ENCODE peak calls at places on chromosomes 13 and 19, in four cellular contexts. One of them, this sample, is unnamed. For H3K4me1, the result is how much of the 10 kb centered on the place peaks cover.

GRCh38 chr19:17376935-17377600 is at the start of gene PLVAP:
- DNase-seq in breast epithelium: no peak
- DNase-seq in stomach: no peak
- DNase-seq in H9: no peak
- DNase-seq in this sample: no peak

GRCh38 chr13:76012091-76012721 is 376.1 kb downstream of the LMO7 start:
- DNase-seq in breast epithelium: no peak
- DNase-seq in stomach: no peak
- DNase-seq in H9: no peak
- DNase-seq in this sample: no peak

GRCh38 chr19:15365264-15365663 is 14.3 kb downstream of the AKAP8 start:
- DNase-seq in breast epithelium: no peak
- DNase-seq in H9: no peak
- DNase-seq in stomach: no peak
- DNase-seq in this sample: no peak

GRCh38 chr19:2648528-2648937 is 54.0 kb downstream of the GNG7 start:
- DNase-seq in breast epithelium: peak
- DNase-seq in H9: peak
- DNase-seq in stomach: peak
- DNase-seq in this sample: no peak

GRCh38 chr19:7769171-7769570 is 6.1 kb downstream of the CLEC4M start:
- DNase-seq in stomach: no peak
- DNase-seq in H9: no peak
- DNase-seq in breast epithelium: no peak
- DNase-seq in this sample: no peak

GRCh38 chr19:31378404-31378803 is 29.2 kb upstream of the TSHZ3 start:
- DNase-seq in H9: no peak
- DNase-seq in stomach: no peak
- DNase-seq in breast epithelium: no peak
- DNase-seq in this sample: no peak

GRCh38 chr19:2308114-2308556 is at the start of gene LINGO3:
- DNase-seq in stomach: no peak
- DNase-seq in H9: no peak
- DNase-seq in breast epithelium: no peak
- DNase-seq in this sample: no peak

GRCh38 chr19:6101291-6101690 is 9.0 kb downstream of the RFX2 start:
- DNase-seq in breast epithelium: no peak
- DNase-seq in H9: no peak
- DNase-seq in stomach: no peak
- DNase-seq in this sample: no peak

GRCh38 chr13:102399791-102400618 is 1.8 kb downstream of the FGF14 start:
- DNase-seq in stomach: no peak
- DNase-seq in breast epithelium: no peak
- DNase-seq in H9: peak
- DNase-seq in this sample: no peak

GRCh38 chr19:850221-850978 is 1.7 kb upstream of the ELANE start:
- DNase-seq in breast epithelium: peak
- DNase-seq in stomach: peak
- DNase-seq in H9: peak
- DNase-seq in this sample: no peak

GRCh38 chr13:65597839-65598818 is 1632.0 kb downstream of the PCDH9 start:
- DNase-seq in stomach: no peak
- DNase-seq in breast epithelium: no peak
- DNase-seq in H9: no peak
- DNase-seq in this sample: no peak

GRCh38 chr13:90453342-90453741 is 894.1 kb upstream of the MIR17HG start:
- DNase-seq in stomach: no peak
- DNase-seq in H9: no peak
- DNase-seq in breast epithelium: no peak
- DNase-seq in this sample: no peak

GRCh38 chr13:101258071-101258470 is 158.2 kb downstream of the NALCN start:
- DNase-seq in H9: peak
- DNase-seq in breast epithelium: no peak
- DNase-seq in stomach: no peak
- DNase-seq in this sample: peak

GRCh38 chr13:93549326-93549855 is 322.8 kb downstream of the GPC6 start:
- DNase-seq in breast epithelium: no peak
- DNase-seq in H9: no peak
- DNase-seq in stomach: no peak
- DNase-seq in this sample: no peak

GRCh38 chr19:42048992-42049391 is 21.0 kb downstream of the GRIK5 start:
- DNase-seq in stomach: no peak
- DNase-seq in H9: no peak
- DNase-seq in breast epithelium: no peak
- DNase-seq in this sample: no peak

GRCh38 chr19:55132453-55133129 is 15.2 kb upstream of the PPP1R12C start:
- DNase-seq in stomach: no peak
- DNase-seq in H9: no peak
- DNase-seq in breast epithelium: no peak
- DNase-seq in this sample: no peak

GRCh38 chr19:58513694-58514563 is 2.1 kb upstream of the SLC27A5 start:
- DNase-seq in breast epithelium: peak
- DNase-seq in H9: peak
- DNase-seq in stomach: peak
- DNase-seq in this sample: peak

GRCh38 chr19:58516964-58517833 is 2.4 kb downstream of the ZBTB45 start:
- DNase-seq in stomach: no peak
- DNase-seq in H9: peak
- DNase-seq in breast epithelium: no peak
- DNase-seq in this sample: no peak

GRCh38 chr19:58516246-58516836 is 3.3 kb downstream of the ZBTB45 start:
- DNase-seq in breast epithelium: no peak
- DNase-seq in stomach: no peak
- DNase-seq in H9: no peak
- DNase-seq in this sample: no peak

GRCh38 chr19:58514564-58515020 is 2.8 kb upstream of the SLC27A5 start:
- DNase-seq in H9: no peak
- DNase-seq in stomach: no peak
- DNase-seq in breast epithelium: no peak
- DNase-seq in this sample: no peak

GRCh38 chr19:58515259-58515658 is 3.5 kb upstream of the SLC27A5 start:
- DNase-seq in stomach: no peak
- DNase-seq in breast epithelium: no peak
- DNase-seq in H9: no peak
- DNase-seq in this sample: no peak
- H3K27ac ChIP-seq in stomach: no peak
- H3K27ac ChIP-seq in breast epithelium: no peak
- H3K27ac ChIP-seq in H9: no peak
- H3K27ac ChIP-seq in this sample: no peak

GRCh38 chr13:49932066-49932465 is 4.1 kb downstream of the SPRYD7 start:
- DNase-seq in H9: no peak
- DNase-seq in breast epithelium: no peak
- DNase-seq in stomach: no peak
- DNase-seq in this sample: no peak
- H3K4me1 ChIP-seq in H9: under half
- H3K4me1 ChIP-seq in breast epithelium: under half
- H3K4me1 ChIP-seq in stomach: under half
- H3K4me1 ChIP-seq in this sample: under half

GRCh38 chr19:13085673-13086072 is 17.0 kb downstream of the LYL1 start:
- DNase-seq in breast epithelium: no peak
- DNase-seq in stomach: no peak
- DNase-seq in H9: no peak
- DNase-seq in this sample: no peak
- H3K27ac ChIP-seq in breast epithelium: peak
- H3K27ac ChIP-seq in stomach: peak
- H3K27ac ChIP-seq in H9: no peak
- H3K27ac ChIP-seq in this sample: no peak

GRCh38 chr13:99353836-99354235 is 46.6 kb upstream of the GPR183 start:
- DNase-seq in breast epithelium: no peak
- DNase-seq in H9: no peak
- DNase-seq in stomach: no peak
- DNase-seq in this sample: no peak

GRCh38 chr13:99355267-99356215 is 48.3 kb upstream of the GPR183 start:
- DNase-seq in breast epithelium: no peak
- DNase-seq in H9: no peak
- DNase-seq in stomach: no peak
- DNase-seq in this sample: no peak

GRCh38 chr13:99356216-99357089 is 49.3 kb upstream of the GPR183 start:
- DNase-seq in breast epithelium: no peak
- DNase-seq in H9: no peak
- DNase-seq in stomach: no peak
- DNase-seq in this sample: no peak

GRCh38 chr13:99352351-99353271 is 45.4 kb upstream of the GPR183 start:
- DNase-seq in H9: no peak
- DNase-seq in stomach: no peak
- DNase-seq in breast epithelium: no peak
- DNase-seq in this sample: no peak

DNA sequence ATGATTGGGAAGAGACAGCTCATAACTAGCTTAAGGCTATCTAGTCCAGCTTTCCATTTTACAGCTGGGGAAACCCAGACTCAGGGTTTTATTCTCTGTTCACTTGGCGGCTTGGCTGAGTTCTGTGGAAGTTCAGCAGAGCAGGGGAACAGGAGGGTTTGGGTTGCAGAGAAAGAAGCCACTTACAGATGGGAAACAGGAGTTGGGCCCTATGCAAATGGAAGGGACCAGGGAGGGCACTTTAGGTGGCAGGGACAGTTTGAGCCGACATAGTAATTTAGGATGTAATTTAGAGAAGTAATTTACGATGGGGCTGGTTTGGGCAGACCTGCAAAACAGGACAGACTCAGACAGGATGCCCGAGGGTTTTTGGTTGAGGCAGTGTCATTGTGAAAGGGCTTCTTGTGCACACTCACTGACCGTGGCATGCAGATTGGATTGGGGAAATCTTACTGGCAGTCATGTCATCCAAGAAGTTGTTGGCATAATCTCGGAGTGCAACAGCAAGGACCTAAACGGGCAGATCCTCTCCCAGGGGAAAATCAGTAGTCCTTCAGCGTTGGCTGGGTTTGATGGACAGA is 47.3 kb upstream of the GPR183 start:
- DNase-seq in stomach: no peak
- DNase-seq in H9: no peak
- DNase-seq in breast epithelium: peak
- DNase-seq in this sample: no peak
- H3K4me1 ChIP-seq in stomach: under half
- H3K4me1 ChIP-seq in H9: under half
- H3K4me1 ChIP-seq in breast epithelium: under half
- H3K4me1 ChIP-seq in this sample: under half

DNA sequence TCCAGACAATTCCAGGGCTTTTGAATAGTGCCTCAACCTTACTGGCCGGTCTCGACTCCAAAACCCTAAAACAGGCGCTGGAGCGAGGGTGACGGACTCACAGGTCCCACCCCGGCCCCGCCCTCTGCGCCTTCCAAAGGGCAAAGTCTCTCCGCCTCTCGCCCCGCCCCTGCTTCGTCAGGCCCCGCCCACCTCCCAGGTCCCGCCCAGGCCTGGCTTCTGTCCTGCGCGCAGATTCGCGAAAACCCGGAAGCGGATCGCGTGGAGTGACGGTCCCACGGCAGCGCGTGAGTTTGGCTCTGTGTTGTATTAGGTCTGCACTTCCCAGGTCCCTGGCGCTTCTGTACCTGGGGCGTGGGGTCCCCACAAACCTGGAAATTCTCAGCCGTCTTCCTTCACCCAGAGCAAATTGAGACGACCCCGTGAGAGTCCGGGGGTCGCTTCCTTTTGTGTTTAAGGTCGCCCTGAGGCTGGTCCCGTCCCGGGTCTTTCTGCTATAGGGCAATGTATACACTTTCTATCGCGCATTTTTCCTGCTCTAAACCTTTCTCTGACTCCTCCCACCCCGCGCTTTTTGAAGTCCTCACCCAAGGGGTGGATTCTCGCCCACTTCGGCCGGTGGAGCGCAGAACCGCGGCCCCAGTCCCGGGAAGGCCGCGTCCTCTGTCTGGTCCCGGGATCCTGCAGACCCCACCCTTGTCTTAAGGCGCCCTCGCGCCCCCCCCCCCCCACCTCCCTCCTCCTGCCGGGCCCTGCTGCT is at the start of gene ZNF813:
- DNase-seq in breast epithelium: peak
- DNase-seq in H9: peak
- DNase-seq in stomach: peak
- DNase-seq in this sample: peak
- H3K27ac ChIP-seq in breast epithelium: peak
- H3K27ac ChIP-seq in H9: no peak
- H3K27ac ChIP-seq in stomach: peak
- H3K27ac ChIP-seq in this sample: no peak

DNA sequence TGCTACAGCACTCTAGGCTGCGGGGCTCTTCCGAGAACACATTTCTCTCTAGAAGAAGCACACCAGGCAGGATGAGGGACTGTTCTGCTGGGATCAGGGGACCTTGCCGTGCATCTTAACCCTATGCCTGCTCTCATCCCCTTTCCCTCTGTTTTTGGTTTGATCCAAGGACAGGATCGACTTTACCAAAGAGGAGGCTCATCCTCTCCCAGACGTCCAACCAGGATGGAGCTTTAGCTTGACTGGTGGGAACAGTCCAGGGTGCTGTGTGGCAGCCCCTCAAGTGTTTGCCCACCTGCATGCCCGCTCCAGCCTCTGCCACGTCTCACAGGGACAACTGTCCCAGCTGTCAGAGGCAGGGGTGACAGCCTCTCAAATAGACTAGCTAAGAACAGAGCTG is 42.3 kb upstream of the KCTD15 start:
- DNase-seq in stomach: no peak
- DNase-seq in H9: no peak
- DNase-seq in breast epithelium: no peak
- DNase-seq in this sample: no peak
- H3K4me1 ChIP-seq in stomach: under half
- H3K4me1 ChIP-seq in H9: under half
- H3K4me1 ChIP-seq in breast epithelium: under half
- H3K4me1 ChIP-seq in this sample: under half

GRCh38 chr13:44231786-44232516 is 141.7 kb upstream of the SERP2 start:
- DNase-seq in breast epithelium: peak
- DNase-seq in stomach: peak
- DNase-seq in H9: peak
- DNase-seq in this sample: peak

GRCh38 chr13:44232729-44233128 is 140.9 kb upstream of the SERP2 start:
- DNase-seq in H9: no peak
- DNase-seq in stomach: no peak
- DNase-seq in breast epithelium: no peak
- DNase-seq in this sample: no peak

GRCh38 chr13:44237276-44237767 is 136.3 kb upstream of the SERP2 start:
- DNase-seq in stomach: no peak
- DNase-seq in breast epithelium: peak
- DNase-seq in H9: no peak
- DNase-seq in this sample: no peak

GRCh38 chr13:44236370-44236769 is 137.3 kb upstream of the SERP2 start:
- DNase-seq in stomach: no peak
- DNase-seq in H9: no peak
- DNase-seq in breast epithelium: no peak
- DNase-seq in this sample: no peak

DNA sequence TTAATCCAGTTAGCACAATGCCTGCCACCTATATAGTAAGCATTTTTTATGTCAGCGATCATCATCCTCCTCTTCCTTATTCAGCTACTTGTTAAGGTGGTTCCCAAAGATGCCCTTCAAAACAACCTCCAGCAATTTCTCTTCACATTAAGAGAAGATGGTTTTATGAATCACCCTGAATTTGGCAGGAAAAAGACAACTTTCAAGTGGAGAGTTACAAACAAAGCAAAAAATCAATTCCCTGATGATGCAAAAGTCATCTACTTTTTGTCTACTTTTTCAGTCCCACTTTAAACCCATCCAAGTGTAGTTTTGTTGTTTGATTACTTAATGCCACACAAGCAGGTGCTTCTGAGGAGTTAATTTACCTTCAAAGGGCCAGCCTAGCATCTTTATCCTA is 139.1 kb upstream of the SERP2 start:
- DNase-seq in breast epithelium: no peak
- DNase-seq in stomach: no peak
- DNase-seq in H9: no peak
- DNase-seq in this sample: no peak
- H3K27ac ChIP-seq in breast epithelium: peak
- H3K27ac ChIP-seq in stomach: peak
- H3K27ac ChIP-seq in H9: no peak
- H3K27ac ChIP-seq in this sample: no peak

This sample was measured in iPS DF 6.9.